ENCODE peak calls at places on chromosomes 12 and 14, in six cellular contexts. I is Caki2, C is aorta, N is NCI-H526, Y is GM23248, X is B cell. R is an unnamed sample.

GRCh38 chr14:62002636-62003035 is 240.4 kb downstream of the SNAPC1 start:
- DNase-seq in N (no peak), C (no peak), Y (peak; percentile 34), I (no peak), X (no peak), R (peak; percentile 6)

GRCh38 chr14:32074887-32075572 is 2.1 kb upstream of the ARHGAP5 start:
- DNase-seq in C (no peak), X (no peak), Y (peak; percentile 20), N (no peak), I (no peak), R (no peak)

GRCh38 chr12:6640497-6640896 is 4.7 kb upstream of the LPAR5 start:
- DNase-seq in N (no peak), Y (no peak), I (no peak), C (no peak), X (no peak), R (no peak)

GRCh38 chr12:7042847-7043246 is 17.7 kb upstream of the C1S start:
- DNase-seq in N (peak; percentile 53), Y (peak; percentile 70), I (peak; percentile 28), X (no peak), C (no peak), R (peak; percentile 60)

GRCh38 chr12:15356831-15357456 is 34.6 kb downstream of the PTPRO start:
- DNase-seq in N (no peak), I (no peak), Y (no peak), C (no peak), X (no peak), R (no peak)

GRCh38 chr12:52041695-52042123 is 9.5 kb upstream of the NR4A1 start:
- DNase-seq in Y (peak; percentile 73), X (peak; percentile 79), N (no peak), I (no peak), C (peak; percentile 67), R (no peak)

GRCh38 chr14:61616524-61617185 is 78.7 kb upstream of the HIF1A start:
- DNase-seq in Y (peak; percentile 81), C (no peak), I (no peak), X (no peak), N (no peak), R (peak; percentile 78)

GRCh38 chr12:84730561-84731162 is 181.9 kb downstream of the SLC6A15 start:
- DNase-seq in Y (no peak), I (no peak), N (no peak), X (no peak), C (no peak), R (no peak)

GRCh38 chr12:14284189-14284722 is 81.2 kb upstream of the ATF7IP start:
- DNase-seq in C (no peak), N (no peak), I (no peak), X (no peak), Y (no peak), R (no peak)

GRCh38 chr14:64364907-64365306 is 23.2 kb upstream of the MTHFD1 start:
- DNase-seq in N (no peak), X (no peak), C (no peak), I (no peak), Y (peak; percentile 38), R (peak; percentile 90)

GRCh38 chr12:47862881-47863280 is 41.9 kb downstream of the VDR start:
- DNase-seq in I (no peak), N (no peak), Y (no peak), C (no peak), X (no peak), R (no peak)

GRCh38 chr14:72884386-72884785 is 9.5 kb downstream of the DPF3 start:
- DNase-seq in I (no peak), Y (no peak), X (no peak), C (no peak), N (no peak), R (no peak)

GRCh38 chr12:21221778-21222177 is 90.8 kb downstream of the SLCO1B1 start:
- DNase-seq in X (no peak), C (no peak), I (no peak), N (no peak), Y (no peak), R (no peak)

GRCh38 chr14:93033983-93034670 is 81.6 kb downstream of the ITPK1 start:
- DNase-seq in I (no peak), C (no peak), X (peak; percentile 52), N (no peak), Y (no peak), R (no peak)

GRCh38 chr14:50320279-50320678 is 8.2 kb downstream of the DMAC2L start:
- DNase-seq in X (no peak), C (no peak), I (no peak), Y (peak; percentile 92), N (no peak), R (peak; percentile 87)

GRCh38 chr12:46649433-46649832 is 176.4 kb downstream of the SLC38A4 start:
- DNase-seq in I (no peak), N (no peak), X (no peak), Y (no peak), C (no peak), R (no peak)

GRCh38 chr14:76133103-76133502 is 18.6 kb upstream of the GPATCH2L start:
- DNase-seq in C (no peak), N (no peak), I (peak; percentile 9), X (no peak), Y (peak; percentile 47), R (peak; percentile 27)

GRCh38 chr14:75511201-75511600 is 11.1 kb upstream of the BATF start:
- DNase-seq in C (no peak), X (no peak), I (no peak), N (no peak), Y (no peak), R (no peak)

GRCh38 chr14:66709292-66709691 is 201.3 kb downstream of the GPHN start:
- DNase-seq in I (no peak), Y (peak; percentile 51), X (no peak), N (no peak), C (no peak), R (peak; percentile 68)

GRCh38 chr14:55556929-55557623 is 22.9 kb upstream of the KTN1 start:
- DNase-seq in N (peak; percentile 3), C (peak; percentile 76), Y (peak; percentile 87), I (peak; percentile 98), X (no peak), R (peak; percentile 72)

GRCh38 chr14:49861923-49862673 is 9.5 kb upstream of the NEMF start:
- DNase-seq in Y (peak; percentile 89), I (peak; percentile 89), N (peak; percentile 82), X (peak; percentile 88), C (peak; percentile 87), R (peak; percentile 88)

GRCh38 chr14:20604291-20604690 is 13.1 kb upstream of the RNASE12 start:
- DNase-seq in X (no peak), C (no peak), Y (no peak), I (no peak), N (no peak), R (no peak)

GRCh38 chr14:92942576-92942975 is 19.6 kb downstream of the CHGA start:
- DNase-seq in C (no peak), I (no peak), N (no peak), X (no peak), Y (no peak), R (no peak)

GRCh38 chr12:13631873-13632272 is 349.5 kb downstream of the GRIN2B start:
- DNase-seq in Y (no peak), N (no peak), I (no peak), X (no peak), C (no peak), R (no peak)

GRCh38 chr14:91339606-91340369 is 77.8 kb downstream of the CCDC88C start:
- DNase-seq in C (no peak), Y (no peak), N (no peak), X (no peak), I (no peak), R (no peak)

GRCh38 chr14:65492277-65492676 is 79.7 kb downstream of the FUT8 start:
- DNase-seq in N (no peak), X (no peak), Y (no peak), I (no peak), C (no peak), R (no peak)

GRCh38 chr14:72451081-72451972 is 442.6 kb downstream of the DPF3 start:
- DNase-seq in I (no peak), Y (no peak), N (no peak), X (no peak), C (no peak), R (no peak)

GRCh38 chr12:67141405-67142018 is 127.6 kb upstream of the CAND1 start:
- DNase-seq in N (no peak), I (no peak), X (no peak), C (no peak), Y (no peak), R (no peak)

GRCh38 chr12:121300083-121300819 is 3.7 kb upstream of the CAMKK2 start:
- DNase-seq in I (no peak), X (no peak), N (no peak), Y (no peak), C (no peak), R (no peak)

GRCh38 chr12:93572712-93573551 is 457 bp downstream of the SOCS2 start:
- DNase-seq in C (peak; percentile 58), Y (peak; percentile 76), X (no peak), I (no peak), N (peak; percentile 31), R (no peak)

GRCh38 chr14:59354666-59355065 is 110.5 kb downstream of the GPR135 start:
- DNase-seq in I (no peak), X (no peak), Y (peak; percentile 75), N (no peak), C (no peak), R (peak; percentile 90)

GRCh38 chr12:132432721-132433577 is 57.0 kb upstream of the FBRSL1 start:
- DNase-seq in N (no peak), C (no peak), X (no peak), Y (no peak), I (no peak), R (peak; percentile 24)

GRCh38 chr14:34592623-34593022 is 37.3 kb downstream of the SNX6 start:
- DNase-seq in X (no peak), N (no peak), C (peak; percentile 4), I (no peak), Y (no peak), R (no peak)

GRCh38 chr12:132366341-132366861 is 37.0 kb upstream of the GALNT9 start:
- DNase-seq in Y (no peak), N (no peak), X (no peak), C (peak; percentile 30), I (no peak), R (no peak)

GRCh38 chr14:72824051-72824450 is 69.8 kb downstream of the DPF3 start:
- DNase-seq in Y (no peak), X (no peak), I (no peak), N (no peak), C (no peak), R (no peak)

GRCh38 chr12:128684357-128684756 is 139.4 kb downstream of the SLC15A4 start:
- DNase-seq in Y (no peak), X (no peak), C (no peak), I (no peak), N (no peak), R (no peak)

R was measured in fibroblast of mammary gland.